ENCODE peak calls at places on chromosomes 3 and 15, in four cellular contexts. D is H9, A is IMR-90, J is H1. Z is an unnamed sample.

GRCh38 chr3:191239439-191240035 is 40.5 kb downstream of the OSTN start:
- DNase-seq in D (no peak), A (no peak), J (no peak), Z (no peak)

GRCh38 chr3:50572801-50573371 is 3.6 kb downstream of the HEMK1 start:
- DNase-seq in D (no peak), J (no peak), A (no peak), Z (no peak)

GRCh38 chr3:119664370-119664769 is 4.0 kb upstream of the POPDC2 start:
- DNase-seq in D (no peak), J (no peak), A (no peak), Z (no peak)

GRCh38 chr3:157921767-157922166 is 184.5 kb downstream of the SHOX2 start:
- DNase-seq in D (no peak), A (no peak), J (no peak), Z (no peak)

GRCh38 chr3:13452490-13453335 is 27.4 kb upstream of the HDAC11 start:
- DNase-seq in D (no peak), J (no peak), A (peak; percentile 53), Z (peak; percentile 70)

GRCh38 chr3:58323795-58324674 is 8.7 kb upstream of the PXK start:
- DNase-seq in D (no peak), J (no peak), A (peak; percentile 10), Z (no peak)

GRCh38 chr3:138549578-138549977 is 44.5 kb downstream of the CEP70 start:
- DNase-seq in D (no peak), J (no peak), A (no peak), Z (no peak)

GRCh38 chr15:57751177-57751800 is 44.8 kb downstream of the POLR2M start:
- DNase-seq in J (no peak), A (peak; percentile 40), D (no peak), Z (peak; percentile 68)

GRCh38 chr3:27565201-27565827 is 81.1 kb upstream of the SLC4A7 start:
- DNase-seq in D (no peak), J (no peak), A (no peak), Z (no peak)

GRCh38 chr3:76403556-76403955 is 618.2 kb upstream of the ZNF717 start:
- DNase-seq in A (peak; percentile 90), D (no peak), J (no peak), Z (no peak)

GRCh38 chr3:149095487-149095886 is 9.2 kb upstream of the HLTF start:
- DNase-seq in J (no peak), A (no peak), D (no peak), Z (no peak)

GRCh38 chr3:71172176-71172575 is 411.4 kb downstream of the FOXP1 start:
- DNase-seq in J (no peak), A (no peak), D (no peak), Z (no peak)

GRCh38 chr3:136862611-136862951 is 573 bp downstream of the NCK1 start:
- DNase-seq in A (peak; percentile 57), J (no peak), D (peak; percentile 56), Z (peak; percentile 87)

GRCh38 chr3:74651239-74651638 is 36.8 kb upstream of the CNTN3 start:
- DNase-seq in D (no peak), J (no peak), A (peak; percentile 57), Z (no peak)

GRCh38 chr3:39499651-39500273 is 32.3 kb downstream of the MOBP start:
- DNase-seq in J (no peak), A (no peak), D (no peak), Z (peak; percentile 30)

GRCh38 chr3:30273304-30274072 is 332.9 kb upstream of the TGFBR2 start:
- DNase-seq in A (peak; percentile 44), D (no peak), J (no peak), Z (no peak)

GRCh38 chr3:181699171-181699903 is 12.4 kb upstream of the SOX2 start:
- DNase-seq in A (no peak), D (peak; percentile 68), J (no peak), Z (peak; percentile 73)

GRCh38 chr15:95687056-95687455 is 643.4 kb upstream of the NR2F2 start:
- DNase-seq in D (no peak), A (peak; percentile 12), J (no peak), Z (no peak)

GRCh38 chr3:33690341-33690740 is 27.7 kb downstream of the CLASP2 start:
- DNase-seq in A (no peak), J (no peak), D (no peak), Z (no peak)

GRCh38 chr3:102605146-102605545 is 170.3 kb downstream of the ZPLD1 start:
- DNase-seq in J (no peak), D (no peak), A (no peak), Z (no peak)

GRCh38 chr3:176697284-176697889 is 499.9 kb downstream of the TBL1XR1 start:
- DNase-seq in D (peak; percentile 29), A (no peak), J (no peak), Z (peak; percentile 84)

GRCh38 chr3:125322166-125322565 is 53.0 kb downstream of the ZNF148 start:
- DNase-seq in D (no peak), J (no peak), A (peak; percentile 86), Z (no peak)

GRCh38 chr3:12771236-12771635 is 12.2 kb upstream of the TMEM40 start:
- DNase-seq in A (no peak), J (no peak), D (no peak), Z (no peak)

GRCh38 chr15:94229591-94230365 is 1.6 kb upstream of the MCTP2 start:
- DNase-seq in A (no peak), J (no peak), D (no peak), Z (no peak)

GRCh38 chr15:99106417-99107220 is 1.7 kb downstream of the SYNM start:
- DNase-seq in A (peak; percentile 98), D (no peak), J (no peak), Z (no peak)

GRCh38 chr3:171802601-171802956 is 7.7 kb downstream of the PLD1 start:
- DNase-seq in A (no peak), J (no peak), D (no peak), Z (no peak)

GRCh38 chr3:170421147-170421641 is 2.5 kb downstream of the CLDN11 start:
- DNase-seq in D (no peak), J (no peak), A (peak; percentile 44), Z (no peak)

GRCh38 chr15:74664028-74664616 is 31.7 kb downstream of the EDC3 start:
- DNase-seq in A (peak; percentile 75), D (no peak), J (no peak), Z (no peak)

GRCh38 chr3:191139771-191140170 is 59.3 kb upstream of the OSTN start:
- DNase-seq in J (no peak), D (no peak), A (no peak), Z (no peak)

GRCh38 chr3:10950476-10951294 is 41.9 kb upstream of the SLC6A1 start:
- DNase-seq in J (no peak), A (peak; percentile 42), D (peak; percentile 62), Z (peak; percentile 69)

GRCh38 chr15:69400850-69401249 is 13.3 kb upstream of the KIF23 start:
- DNase-seq in D (no peak), A (peak; percentile 47), J (no peak), Z (peak; percentile 73)

GRCh38 chr15:49145651-49146609 is 9.5 kb downstream of the COPS2 start:
- DNase-seq in A (peak; percentile 73), J (no peak), D (no peak), Z (peak; percentile 62)

GRCh38 chr3:171415070-171415469 is 45.1 kb downstream of the TNIK start:
- DNase-seq in A (peak; percentile 59), J (no peak), D (no peak), Z (no peak)

GRCh38 chr3:15933439-15934144 is 135.8 kb upstream of the ANKRD28 start:
- DNase-seq in J (no peak), D (no peak), A (peak; percentile 82), Z (no peak)

GRCh38 chr3:127457094-127457475 is 133.4 kb downstream of the TPRA1 start:
- DNase-seq in A (peak; percentile 60), D (peak; percentile 74), J (no peak), Z (peak; percentile 76)
- H2BK15ac ChIP-seq in A (no peak overlapping the region), D (no peak overlapping the region), J (no peak overlapping the region), Z (no peak overlapping the region)

GRCh38 chr3:114310701-114311100 is 16.9 kb downstream of the TIGIT start:
- DNase-seq in A (peak; percentile 40), D (no peak), J (no peak), Z (no peak)

GRCh38 chr3:114308830-114309229 is 15.0 kb downstream of the TIGIT start:
- DNase-seq in D (no peak), A (no peak), J (no peak), Z (no peak)

GRCh38 chr3:114314259-114314658 is 20.4 kb downstream of the TIGIT start:
- DNase-seq in J (no peak), D (no peak), A (no peak), Z (no peak)

GRCh38 chr3:114318295-114318694 is 24.5 kb downstream of the TIGIT start:
- DNase-seq in D (no peak), J (no peak), A (no peak), Z (peak; percentile 19)

GRCh38 chr3:114313426-114313825 is 19.6 kb downstream of the TIGIT start:
- DNase-seq in D (no peak), A (peak; percentile 12), J (no peak), Z (no peak)
- H3K56ac ChIP-seq in D (no peak overlapping the region), A (no peak overlapping the region), J (no peak overlapping the region), Z (no peak overlapping the region)

GRCh38 chr3:45566951-45567411 is 27.6 kb upstream of the LIMD1 start:
- DNase-seq in D (no peak), A (no peak), J (no peak), Z (no peak)
- H2BK15ac ChIP-seq in D (no peak overlapping the region), A (no peak overlapping the region), J (no peak overlapping the region), Z (no peak overlapping the region)

DNA sequence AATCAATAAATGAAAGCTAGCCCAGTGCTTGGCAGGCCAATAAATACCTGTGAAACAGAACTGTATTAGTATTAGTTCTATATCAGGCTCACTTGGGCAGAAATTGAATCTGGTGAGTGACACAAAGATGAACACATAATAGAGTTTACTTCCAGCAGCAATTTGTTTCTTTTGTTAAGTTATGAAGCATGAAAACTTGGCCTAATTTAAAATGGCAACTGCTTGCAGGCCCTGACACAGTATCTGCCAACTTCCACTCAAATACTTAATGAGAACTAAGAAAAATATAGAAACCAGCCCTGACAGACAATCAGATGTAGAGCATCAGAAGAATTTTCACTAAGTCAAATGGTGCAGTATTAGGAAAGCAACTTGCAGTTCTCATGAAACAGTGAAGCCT is 37.6 kb upstream of the LRIG1 start:
- DNase-seq in D (no peak), J (no peak), A (no peak), Z (no peak)
- H3K56ac ChIP-seq in D (no peak overlapping the region), J (no peak overlapping the region), A (no peak overlapping the region), Z (no peak overlapping the region)

GRCh38 chr3:105923151-105923550 is 54.3 kb upstream of the CBLB start:
- DNase-seq in A (no peak), J (no peak), D (no peak), Z (no peak)
- H2BK15ac ChIP-seq in A (no peak overlapping the region), J (no peak overlapping the region), D (no peak overlapping the region), Z (no peak overlapping the region)

Z was measured in mesendoderm.